ENCODE peak calls at places on chromosomes 13 and 19, in five cellular contexts. R, F, Z, L and C are unnamed samples. For H3K4me1 and H3K27me3, the result is how much of the 10 kb centered on the place peaks cover.

GRCh38 chr13:36163809-36164308 is 32.7 kb upstream of the DCLK1 start:
- DNase-seq in L (peak), R (no peak), Z (peak), F (peak), C (peak)

GRCh38 chr13:92938481-92939020 is 288.1 kb upstream of the GPC6 start:
- DNase-seq in L (no peak), Z (no peak), R (no peak), F (no peak), C (no peak)

GRCh38 chr19:34082289-34083077 is 89.8 kb upstream of the LSM14A start:
- DNase-seq in F (no peak), Z (peak), R (no peak), L (no peak), C (no peak)

GRCh38 chr13:113147206-113147605 is 11.2 kb upstream of the PROZ start:
- DNase-seq in R (no peak), Z (no peak), F (no peak), L (no peak), C (no peak)

GRCh38 chr13:112953591-112954487 is 15.2 kb upstream of the MCF2L start:
- DNase-seq in F (no peak), Z (no peak), R (no peak), L (peak), C (no peak)

GRCh38 chr19:7326105-7326877 is 22.4 kb upstream of the ARHGEF18 start:
- DNase-seq in L (no peak), F (no peak), Z (no peak), R (no peak), C (peak)

GRCh38 chr13:79915386-79915785 is 425.5 kb downstream of the SPRY2 start:
- DNase-seq in R (no peak), F (no peak), Z (no peak), L (no peak), C (no peak)

GRCh38 chr19:48102870-48103751 is 7.5 kb downstream of the PLA2G4C start:
- DNase-seq in Z (peak), F (peak), R (no peak), L (no peak), C (peak)

GRCh38 chr19:1674293-1674679 is 21.9 kb upstream of the TCF3 start:
- DNase-seq in L (no peak), R (no peak), F (no peak), Z (no peak), C (no peak)

GRCh38 chr19:11008111-11008510 is 47.3 kb downstream of the SMARCA4 start:
- DNase-seq in Z (no peak), L (no peak), R (no peak), F (no peak), C (no peak)

GRCh38 chr13:42847891-42848663 is 66.7 kb downstream of the FAM216B start:
- DNase-seq in Z (peak), L (no peak), R (no peak), F (no peak), C (peak)

GRCh38 chr19:3100747-3101730 is 6.9 kb downstream of the GNA11 start:
- DNase-seq in L (no peak), R (peak), F (no peak), Z (no peak), C (no peak)

GRCh38 chr19:3099347-3100145 is 5.4 kb downstream of the GNA11 start:
- DNase-seq in R (no peak), L (no peak), Z (no peak), F (no peak), C (no peak)

GRCh38 chr19:3098515-3099346 is 4.6 kb downstream of the GNA11 start:
- DNase-seq in Z (peak), L (peak), R (peak), F (peak), C (no peak)

GRCh38 chr19:3102239-3103140 is 8.3 kb downstream of the GNA11 start:
- DNase-seq in F (no peak), L (no peak), Z (no peak), R (no peak), C (no peak)

GRCh38 chr19:3100331-3100730 is 6.2 kb downstream of the GNA11 start:
- DNase-seq in L (no peak), F (no peak), Z (no peak), R (peak), C (no peak)
- H3K4me1 ChIP-seq in L (half or more), F (half or more), Z (under half), R (half or more), C (under half)

DNA sequence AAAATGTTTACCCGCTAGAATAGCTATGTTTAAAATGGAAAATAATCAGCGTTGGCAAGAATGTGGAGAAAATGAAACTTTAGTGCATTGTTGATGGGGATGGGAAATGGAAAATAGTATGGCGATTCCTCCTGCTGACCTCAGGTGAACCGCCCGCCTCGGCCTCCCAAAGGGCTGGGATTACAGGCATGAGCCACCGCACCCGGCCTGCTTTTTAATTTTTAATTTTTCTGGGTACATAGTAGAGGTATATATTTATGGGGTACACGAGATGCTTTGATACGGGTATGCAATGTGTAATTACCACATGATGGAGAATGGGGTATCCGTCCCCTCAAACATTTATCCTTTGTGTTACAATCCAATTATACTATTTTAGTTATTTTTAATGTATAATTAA is 7.3 kb upstream of the NLRP8 start:
- DNase-seq in F (no peak), Z (no peak), R (no peak), L (no peak), C (no peak)
- H3K27me3 ChIP-seq in F (under half), Z (under half), R (under half), L (under half), C (under half)

GRCh38 chr19:32858559-32858958 is 11.0 kb downstream of the SLC7A9 start:
- DNase-seq in L (no peak), F (no peak), R (no peak), Z (no peak), C (no peak)
- H3K4me1 ChIP-seq in L (under half), F (under half), R (under half), Z (under half), C (under half)

DNA sequence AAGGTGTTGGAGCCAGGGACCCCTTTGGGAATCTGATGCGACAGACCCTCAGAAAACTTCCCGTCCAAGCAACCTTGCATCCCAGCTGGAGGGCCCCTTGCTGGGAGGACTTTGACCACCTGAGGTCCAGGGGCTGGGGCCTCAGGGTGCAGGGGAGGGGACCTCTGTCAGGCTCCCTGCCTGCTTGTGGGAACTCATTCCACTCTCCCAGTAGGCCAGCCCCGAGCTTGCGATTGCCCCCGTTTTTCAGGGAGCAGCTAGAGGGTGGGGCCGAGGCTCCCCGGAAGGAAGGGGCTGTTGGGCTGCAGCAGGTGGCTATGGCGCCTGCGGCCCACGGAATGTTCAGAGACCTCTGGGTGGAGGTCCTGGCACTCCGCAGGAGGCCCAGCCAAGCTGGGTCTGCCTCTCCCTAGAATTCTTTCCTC is 2.8 kb downstream of the GNA11 start:
- DNase-seq in F (no peak), Z (no peak), R (no peak), L (no peak), C (no peak)
- H3K27me3 ChIP-seq in F (under half), Z (under half), R (under half), L (under half), C (under half)